ENCODE peak calls at places on chromosomes 2 and 18, in four cellular contexts. Y, T, D and E are unnamed samples.

GRCh38 chr2:235024951-235025773 is 73.3 kb downstream of the SH3BP4 start:
- DNase-seq in T (no peak), D (no peak), Y (no peak), E (no peak)

GRCh38 chr2:19746611-19747309 is 155.0 kb downstream of the TTC32 start:
- DNase-seq in Y (peak), D (no peak), T (peak), E (peak)

GRCh38 chr2:14634885-14635871 is 2.7 kb downstream of the LRATD1 start:
- DNase-seq in D (peak), Y (peak), T (peak), E (peak)

GRCh38 chr2:29108225-29108624 is 7.0 kb upstream of the CLIP4 start:
- DNase-seq in T (no peak), Y (peak), D (peak), E (peak)

GRCh38 chr2:168782271-168782670 is 20.2 kb upstream of the NOSTRIN start:
- DNase-seq in T (no peak), D (no peak), Y (no peak), E (no peak)

GRCh38 chr2:168107322-168107721 is 140.1 kb downstream of the STK39 start:
- DNase-seq in Y (no peak), D (peak), T (no peak), E (no peak)

GRCh38 chr18:21997207-21998143 is 171.9 kb upstream of the GATA6 start:
- DNase-seq in Y (peak), D (peak), T (no peak), E (peak)

GRCh38 chr2:156896294-156896693 is 361.2 kb upstream of the GALNT5 start:
- DNase-seq in D (peak), T (no peak), Y (peak), E (no peak)

GRCh38 chr2:39902103-39902502 is 123.0 kb upstream of the THUMPD2 start:
- DNase-seq in Y (peak), D (peak), T (no peak), E (no peak)

GRCh38 chr18:14970027-14970426 is 222.1 kb downstream of the ANKRD30B start:
- DNase-seq in Y (no peak), D (no peak), T (no peak), E (no peak)

GRCh38 chr2:96089356-96090180 is 26.8 kb downstream of the ADRA2B start:
- DNase-seq in T (peak), Y (no peak), D (no peak), E (no peak)

GRCh38 chr2:38128653-38129052 is 52.7 kb upstream of the CYP1B1 start:
- DNase-seq in Y (no peak), T (no peak), D (peak), E (peak)

GRCh38 chr2:128279786-128280701 is 38.6 kb downstream of the HS6ST1 start:
- DNase-seq in D (no peak), T (peak), Y (no peak), E (peak)

GRCh38 chr2:28676153-28676835 is 75.3 kb upstream of the PPP1CB start:
- DNase-seq in D (no peak), T (no peak), Y (no peak), E (no peak)

GRCh38 chr2:64210816-64211215 is 66.6 kb upstream of the PELI1 start:
- DNase-seq in Y (no peak), D (no peak), T (no peak), E (no peak)

GRCh38 chr2:120601566-120601965 is 134.1 kb upstream of the GLI2 start:
- DNase-seq in Y (no peak), D (no peak), T (no peak), E (no peak)

GRCh38 chr2:195343942-195344530 is 313.0 kb upstream of the SLC39A10 start:
- DNase-seq in Y (peak), T (no peak), D (no peak), E (no peak)

GRCh38 chr2:233840520-233840919 is 13.8 kb downstream of the HJURP start:
- DNase-seq in D (no peak), T (no peak), Y (no peak), E (no peak)

GRCh38 chr2:153218851-153219250 is 259.7 kb downstream of the RPRM start:
- DNase-seq in T (no peak), Y (no peak), D (no peak), E (no peak)

GRCh38 chr2:112187046-112187715 is 49.0 kb downstream of the FBLN7 start:
- DNase-seq in Y (no peak), D (no peak), T (no peak), E (no peak)

GRCh38 chr2:152098798-152099654 is at the start of gene CACNB4:
- DNase-seq in Y (no peak), T (peak), D (peak), E (no peak)

GRCh38 chr2:19580830-19581229 is 222.4 kb upstream of the OSR1 start:
- DNase-seq in T (no peak), D (peak), Y (peak), E (peak)

GRCh38 chr18:57427429-57428181 is 7.6 kb upstream of the ONECUT2 start:
- DNase-seq in T (peak), D (no peak), Y (no peak), E (no peak)

GRCh38 chr18:56575819-56576663 is 62.4 kb downstream of the TXNL1 start:
- DNase-seq in T (no peak), Y (peak), D (peak), E (peak)

GRCh38 chr2:223104336-223104735 is 52.3 kb downstream of the KCNE4 start:
- DNase-seq in T (no peak), Y (no peak), D (no peak), E (peak)

GRCh38 chr2:113602869-113603466 is 24.1 kb upstream of the RABL2A start:
- DNase-seq in Y (no peak), T (no peak), D (no peak), E (no peak)

GRCh38 chr18:23618862-23619387 is 32.6 kb upstream of the NPC1 start:
- DNase-seq in D (no peak), T (peak), Y (no peak), E (no peak)

GRCh38 chr18:6917082-6917481 is 187.6 kb downstream of the ARHGAP28 start:
- DNase-seq in Y (peak), T (no peak), D (no peak), E (no peak)

GRCh38 chr2:198852248-198852647 is 605.5 kb downstream of the SATB2 start:
- DNase-seq in Y (no peak), T (no peak), D (no peak), E (no peak)

GRCh38 chr2:46855805-46856204 is 59.8 kb downstream of the MCFD2 start:
- DNase-seq in T (no peak), D (no peak), Y (no peak), E (peak)

GRCh38 chr2:172234716-172235661 is 132.3 kb upstream of the DLX2 start:
- DNase-seq in D (no peak), Y (no peak), T (peak), E (no peak)

GRCh38 chr2:237858294-237859081 is 935 bp upstream of the RAMP1 start:
- DNase-seq in Y (peak), T (peak), D (peak), E (peak)

GRCh38 chr2:23563673-23564617 is 179.0 kb downstream of the KLHL29 start:
- DNase-seq in D (peak), T (peak), Y (peak), E (peak)

GRCh38 chr2:133568172-133568571 is at the start of gene NCKAP5:
- DNase-seq in Y (peak), D (peak), T (no peak), E (no peak)

GRCh38 chr2:196783431-196784094 is 15.9 kb downstream of the GTF3C3 start:
- DNase-seq in Y (peak), D (peak), T (no peak), E (no peak)

GRCh38 chr18:48945953-48946217 is 4.9 kb downstream of the SMAD7 start:
- DNase-seq in D (no peak), T (no peak), Y (no peak), E (no peak)

GRCh38 chr2:85745619-85746018 is 8.2 kb upstream of the ATOH8 start:
- DNase-seq in Y (no peak), D (no peak), T (no peak), E (no peak)
- H2AFZ ChIP-seq in Y (peak), D (no peak), T (no peak), E (no peak)

DNA sequence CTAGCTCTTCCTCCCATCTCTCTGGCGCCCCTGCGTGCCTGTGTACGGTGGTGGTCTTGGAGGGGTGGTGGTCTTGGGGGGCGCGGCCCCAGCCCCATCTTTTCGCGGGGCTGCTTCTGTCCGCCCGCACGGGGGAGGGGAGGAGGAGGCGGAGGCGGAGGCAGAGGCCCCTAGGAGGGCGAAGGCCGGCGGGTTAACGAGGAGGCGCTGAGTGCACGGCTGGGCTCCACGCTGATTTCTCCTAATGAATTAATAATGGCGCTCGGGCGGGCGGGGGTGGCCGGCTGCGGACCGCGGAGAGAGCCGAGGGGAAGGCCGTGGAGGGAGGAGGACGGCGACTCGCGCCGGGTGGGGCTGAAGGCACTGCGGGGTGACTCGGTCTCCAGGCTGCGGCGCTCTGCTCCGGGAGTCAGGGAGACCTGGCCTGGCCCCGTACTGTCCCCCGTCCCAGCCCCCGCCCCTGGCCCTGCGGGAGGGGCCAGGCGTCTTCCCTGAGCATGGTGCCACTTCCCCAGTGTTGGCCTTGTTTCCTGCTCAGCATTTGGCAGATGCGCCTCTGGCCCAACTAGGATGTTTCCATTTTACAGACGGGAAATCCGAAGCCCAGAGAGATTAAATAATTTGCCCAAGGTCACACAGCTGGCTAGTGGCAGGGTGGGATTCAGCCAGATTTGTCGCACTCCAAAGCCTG is 6.0 kb downstream of the GAREM2 start:
- DNase-seq in Y (no peak), D (peak), T (peak), E (peak)
- H3K4ac ChIP-seq in Y (peak), D (no peak), T (no peak), E (no peak)

DNA sequence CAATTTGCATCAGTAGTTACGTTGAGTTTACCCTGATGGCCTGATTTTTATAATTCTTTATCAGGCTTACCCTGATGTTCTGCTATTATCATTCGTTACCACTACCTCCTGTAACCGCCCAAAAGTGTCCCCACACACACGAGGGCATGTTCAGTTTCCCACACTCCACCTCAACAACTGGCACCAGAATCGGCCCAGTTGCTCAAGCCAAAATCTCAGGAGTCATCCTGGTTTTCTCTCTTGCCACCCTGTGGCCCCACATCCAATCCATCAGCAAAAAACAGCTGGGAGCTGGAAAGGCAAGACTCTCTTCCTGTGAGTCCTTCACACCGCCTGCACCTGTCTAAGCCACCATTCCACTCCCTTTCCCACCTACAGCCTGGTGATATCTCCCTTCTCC is 102.9 kb upstream of the RAB6C start:
- DNase-seq in T (no peak), D (no peak), Y (no peak), E (no peak)
- H2AFZ ChIP-seq in T (no peak), D (no peak), Y (no peak), E (no peak)

GRCh38 chr2:217475101-217475500 is 527.7 kb downstream of the TNS1 start:
- DNase-seq in T (no peak), Y (peak), D (no peak), E (no peak)

GRCh38 chr2:217479626-217480025 is 523.2 kb downstream of the TNS1 start:
- DNase-seq in D (no peak), T (no peak), Y (no peak), E (no peak)

GRCh38 chr2:217478831-217479435 is 523.9 kb downstream of the TNS1 start:
- DNase-seq in Y (no peak), T (peak), D (no peak), E (no peak)

GRCh38 chr2:217477583-217477982 is 525.2 kb downstream of the TNS1 start:
- DNase-seq in D (no peak), T (peak), Y (no peak), E (no peak)

DNA sequence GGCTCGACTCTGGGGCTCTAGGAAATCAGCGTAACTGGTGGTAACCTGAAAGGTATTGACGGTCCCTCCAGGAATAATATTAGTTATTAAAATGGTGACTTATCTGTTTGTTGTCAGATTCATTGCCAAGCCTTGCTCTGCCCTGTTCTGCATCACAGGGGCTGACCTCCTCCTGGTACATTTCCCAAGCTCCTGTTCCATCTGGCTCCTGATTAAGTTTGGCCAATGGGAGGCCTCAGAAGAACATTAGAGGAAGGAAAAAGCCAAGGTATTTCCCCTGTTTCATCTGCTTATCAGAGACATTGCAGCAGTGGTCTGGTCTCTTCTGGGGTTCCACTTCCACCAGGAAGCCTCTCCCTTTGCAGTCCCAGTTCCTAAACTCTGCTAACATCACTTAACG is 527.0 kb downstream of the TNS1 start:
- DNase-seq in T (no peak), Y (no peak), D (no peak), E (no peak)
- H3K4ac ChIP-seq in T (no peak), Y (no peak), D (no peak), E (no peak)